ENCODE peak calls at places on chromosomes 2 and 18, in seven cellular contexts. O, M, R, E, G, N and Q are unnamed samples.

GRCh38 chr2:88239781-88240180 is 69.6 kb downstream of the THNSL2 start:
- DNase-seq in N (peak; percentile 52), G (no peak), E (peak; percentile 25), R (no peak), O (no peak), M (no peak), Q (no peak)

GRCh38 chr2:167134381-167135072 is 246.2 kb downstream of the XIRP2 start:
- DNase-seq in E (no peak), O (peak; percentile 86), G (peak; percentile 56), M (no peak), N (no peak), R (peak; percentile 86), Q (peak; percentile 90)

GRCh38 chr2:46915281-46915810 is at the start of gene MCFD2:
- DNase-seq in G (peak; percentile 51), M (peak; percentile 64), O (peak; percentile 23), E (no peak), R (no peak), N (no peak), Q (peak; percentile 46)

GRCh38 chr2:221535824-221536223 is 36.3 kb downstream of the EPHA4 start:
- DNase-seq in O (no peak), N (no peak), M (no peak), E (no peak), G (no peak), R (no peak), Q (no peak)

GRCh38 chr2:215812966-215813365 is 200.4 kb downstream of the MREG start:
- DNase-seq in N (no peak), O (peak; percentile 71), G (peak; percentile 78), E (no peak), R (peak; percentile 85), M (no peak), Q (peak; percentile 73)

GRCh38 chr18:34128436-34128835 is 96.3 kb downstream of the NOL4 start:
- DNase-seq in N (no peak), E (no peak), O (peak; percentile 35), G (peak; percentile 45), R (peak; percentile 60), M (no peak), Q (no peak)

GRCh38 chr2:35293261-35293660 is 1062.3 kb upstream of the CRIM1 start:
- DNase-seq in N (no peak), M (no peak), O (no peak), E (no peak), R (no peak), G (no peak), Q (no peak)

GRCh38 chr2:121771976-121772742 is 16.7 kb downstream of the TSN start:
- DNase-seq in N (no peak), M (no peak), O (peak; percentile 26), E (no peak), R (peak; percentile 59), G (peak; percentile 46), Q (peak; percentile 35)

GRCh38 chr18:11975721-11976120 is 5.6 kb upstream of the IMPA2 start:
- DNase-seq in O (no peak), G (no peak), M (no peak), R (no peak), N (no peak), E (no peak), Q (no peak)

GRCh38 chr2:49080681-49081080 is 73.6 kb downstream of the FSHR start:
- DNase-seq in G (no peak), E (no peak), R (no peak), M (no peak), O (no peak), N (no peak), Q (no peak)

GRCh38 chr2:88875749-88876148 is 184.3 kb downstream of the RPIA start:
- DNase-seq in M (no peak), O (no peak), E (no peak), G (no peak), N (no peak), R (no peak), Q (no peak)

GRCh38 chr2:3728104-3729054 is 25.0 kb downstream of the DCDC2C start:
- DNase-seq in O (peak; percentile 80), R (peak; percentile 16), E (no peak), M (no peak), G (peak; percentile 36), N (no peak), Q (peak; percentile 65)

DNA sequence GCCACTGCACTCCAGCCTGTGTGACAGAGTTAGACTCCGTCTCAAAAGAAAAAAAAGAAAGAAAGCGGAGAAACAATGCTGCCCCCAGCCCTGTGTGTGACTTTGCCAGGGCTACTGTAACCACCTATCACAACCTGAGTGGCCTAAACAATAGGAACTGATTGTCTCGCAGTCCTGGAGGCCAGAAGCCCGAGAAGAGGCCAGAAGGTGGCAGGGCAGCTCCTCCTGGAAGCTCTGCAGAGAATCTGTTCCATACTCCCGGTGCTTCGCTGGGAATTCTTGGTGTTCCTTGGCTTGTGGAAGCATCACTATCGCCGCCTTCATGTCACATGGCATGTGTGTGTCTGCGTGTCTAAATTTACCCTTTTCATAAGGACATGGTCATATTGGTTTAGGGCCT is 14.4 kb upstream of the RAB17 start:
- DNase-seq in R (no peak), M (no peak), N (no peak), E (no peak), G (peak; percentile 41), O (no peak), Q (peak; percentile 68)
- TF ChIP-seq CTCF in R (peak; percentile 13), M (peak; percentile 32), N (no peak), E (no peak), G (peak; percentile 52), O (peak; percentile 45), Q (peak; percentile 52)

GRCh38 chr2:70959851-70960832 is 18.3 kb upstream of the ANKRD53 start:
- DNase-seq in O (no peak), M (no peak), E (no peak), N (no peak), G (no peak), R (no peak), Q (no peak)
- TF ChIP-seq CTCF in O (no peak), M (no peak), E (no peak), N (no peak), G (peak; percentile 4), R (no peak), Q (peak; percentile 13)

DNA sequence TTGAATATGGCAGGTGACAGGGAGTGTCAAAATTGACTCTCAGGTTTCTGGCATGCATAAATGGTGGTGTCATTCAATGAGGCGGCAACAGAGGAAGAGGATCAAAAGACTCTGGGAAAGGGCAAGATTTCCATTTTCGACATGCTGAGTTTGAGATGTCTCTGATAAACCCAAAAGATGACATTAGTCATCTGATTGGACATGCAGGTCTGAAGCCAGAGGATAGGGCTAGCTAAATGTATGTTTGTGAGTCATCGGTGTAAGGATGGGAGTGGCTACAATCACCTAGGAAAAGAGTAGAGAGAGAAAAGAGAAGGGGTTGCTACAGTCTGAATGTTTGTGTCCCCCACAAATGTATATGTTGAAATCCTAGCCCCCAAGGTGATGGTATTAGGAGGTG is 236.3 kb downstream of the DYM start:
- DNase-seq in O (no peak), R (no peak), M (no peak), G (no peak), E (no peak), N (no peak), Q (no peak)
- TF ChIP-seq CTCF in O (no peak), R (no peak), M (no peak), G (no peak), E (no peak), N (no peak), Q (no peak)

DNA sequence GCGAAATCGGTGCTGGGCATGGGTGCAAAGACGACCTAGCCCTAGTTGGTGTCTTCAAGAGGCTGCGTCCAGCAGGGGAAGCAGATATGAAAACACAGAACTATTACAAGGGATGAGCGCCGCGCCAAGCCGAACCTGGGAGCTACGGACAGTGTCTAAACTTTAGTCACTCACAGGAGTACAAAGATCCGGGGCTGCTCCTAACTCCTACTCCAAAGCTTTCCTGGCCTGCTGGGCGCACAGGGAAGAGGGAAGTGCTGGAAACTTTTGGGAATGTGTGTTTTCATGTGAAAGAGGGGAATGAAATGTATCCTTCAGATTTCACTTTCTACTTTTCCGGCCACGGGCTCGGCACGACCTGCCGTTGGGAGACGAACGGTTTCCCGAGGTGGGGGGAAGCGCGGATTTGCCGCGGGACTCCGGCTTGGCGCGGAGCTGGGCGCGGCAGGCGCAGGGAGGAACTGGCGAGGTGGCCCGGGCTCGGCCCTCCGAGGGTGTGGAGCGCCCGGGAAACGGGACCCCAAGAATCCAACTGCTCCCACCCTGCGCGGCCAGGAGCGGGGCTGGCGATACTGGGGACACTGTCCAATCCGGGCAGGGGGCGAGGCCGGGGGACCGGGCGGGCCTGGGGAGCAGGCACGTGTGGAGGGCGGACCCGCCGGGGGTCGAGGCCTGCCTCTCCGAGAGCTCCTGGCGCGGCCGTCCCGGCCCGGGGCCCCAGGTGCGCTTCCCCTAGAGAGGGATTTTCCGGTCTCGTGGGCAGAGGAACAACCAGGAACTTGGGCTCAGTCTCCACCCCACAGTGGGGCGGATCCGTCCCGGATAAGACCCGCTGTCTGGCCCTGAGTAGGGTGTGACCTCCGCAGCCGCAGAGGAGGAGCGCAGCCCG is at the start of gene ANXA4:
- DNase-seq in R (peak; percentile 61), M (peak; percentile 93), E (peak; percentile 63), N (peak; percentile 64), O (peak; percentile 81), G (peak; percentile 79), Q (peak; percentile 73)
- TF ChIP-seq CTCF in R (no peak), M (peak; percentile 14), E (no peak), N (peak; percentile 8), O (peak; percentile 58), G (peak; percentile 42), Q (peak; percentile 40)

DNA sequence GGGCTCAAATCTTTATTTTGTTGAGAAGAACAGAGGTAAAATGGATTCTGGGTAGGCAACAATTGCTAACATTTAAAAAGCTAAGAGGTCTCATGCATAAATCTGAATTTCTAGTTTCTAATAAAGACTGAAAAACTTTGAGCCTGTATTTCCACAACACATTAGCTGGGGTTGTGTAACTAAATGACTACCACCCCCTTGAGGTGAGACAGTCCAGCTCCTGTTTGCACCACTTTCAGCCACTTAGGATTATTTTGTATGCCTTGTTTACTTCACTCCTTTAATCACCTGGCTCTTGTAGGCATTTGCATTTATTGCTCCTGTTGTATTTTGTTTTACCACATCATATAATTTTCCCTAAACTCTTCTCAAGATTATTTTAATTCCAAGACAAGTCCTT is 376.6 kb downstream of the PTH2R start:
- DNase-seq in R (no peak), N (no peak), E (no peak), O (no peak), G (no peak), M (no peak), Q (no peak)
- TF ChIP-seq CTCF in R (no peak), N (no peak), E (no peak), O (no peak), G (no peak), M (no peak), Q (no peak)

DNA sequence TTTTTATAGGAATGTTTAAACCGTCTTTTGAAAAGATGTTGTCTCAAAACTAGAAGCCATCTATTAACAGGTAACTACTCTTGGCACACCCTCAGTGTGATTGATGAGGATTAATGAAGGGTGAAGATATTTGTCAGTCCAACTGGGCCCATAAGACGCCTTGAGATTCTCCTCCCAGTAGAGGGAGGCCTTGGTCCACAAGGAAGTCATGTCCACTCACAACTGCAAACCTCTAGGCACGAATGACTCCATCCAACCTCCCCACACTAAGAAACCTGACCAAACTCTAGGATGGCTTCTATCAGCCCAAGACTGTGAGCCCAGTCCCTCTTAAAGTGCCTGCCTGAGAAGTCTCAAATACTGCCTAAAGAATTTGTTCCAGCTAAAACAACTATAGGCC is 19.2 kb upstream of the GRP start:
- DNase-seq in O (peak; percentile 5), M (no peak), G (peak; percentile 46), R (no peak), E (no peak), N (no peak), Q (no peak)
- TF ChIP-seq CTCF in O (peak; percentile 14), M (no peak), G (peak; percentile 51), R (no peak), E (no peak), N (peak; percentile 12), Q (no peak)